ENCODE peak calls at places on chromosomes 2 and 18, in six cellular contexts. M, P, B, G, U and E are unnamed samples.

GRCh38 chr2:99141110-99142108 is at the start of gene C2orf15:
- DNase-seq in U (peak; percentile 95), P (peak; percentile 96), G (peak; percentile 74), M (peak; percentile 94), B (peak; percentile 88), E (peak; percentile 83)

GRCh38 chr2:105521176-105521575 is 122.3 kb upstream of the FHL2 start:
- DNase-seq in G (peak; percentile 15), P (no peak), U (peak; percentile 8), B (peak; percentile 49), M (no peak), E (peak; percentile 86)

GRCh38 chr2:204665244-204665643 is 120.0 kb downstream of the PARD3B start:
- DNase-seq in P (no peak), G (peak; percentile 60), U (no peak), M (no peak), B (peak; percentile 22), E (peak; percentile 6)

GRCh38 chr2:14079576-14079975 is 552.9 kb upstream of the LRATD1 start:
- DNase-seq in U (no peak), P (no peak), B (no peak), G (no peak), M (no peak), E (no peak)

GRCh38 chr2:19228720-19229119 is 129.7 kb downstream of the OSR1 start:
- DNase-seq in P (peak; percentile 52), G (no peak), M (peak; percentile 86), U (peak; percentile 31), B (no peak), E (no peak)

GRCh38 chr2:25381502-25381901 is 39.8 kb upstream of the DNMT3A start:
- DNase-seq in U (no peak), P (no peak), B (no peak), M (no peak), G (no peak), E (no peak)

GRCh38 chr18:12282436-12283039 is 25.5 kb upstream of the TUBB6 start:
- DNase-seq in G (peak; percentile 93), B (peak; percentile 92), M (no peak), P (no peak), U (no peak), E (peak; percentile 92)

GRCh38 chr2:196798980-196799379 is 503 bp downstream of the GTF3C3 start:
- DNase-seq in P (no peak), M (no peak), B (no peak), G (no peak), U (peak; percentile 1), E (no peak)

GRCh38 chr2:156845806-156846558 is 409.8 kb downstream of the GPD2 start:
- DNase-seq in G (peak; percentile 49), U (no peak), P (no peak), B (peak; percentile 41), M (no peak), E (peak; percentile 9)

GRCh38 chr2:161122772-161123530 is 37.3 kb upstream of the TANK start:
- DNase-seq in U (no peak), P (no peak), B (peak; percentile 90), G (peak; percentile 93), M (no peak), E (peak; percentile 20)

GRCh38 chr18:79493211-79493800 is 97.6 kb downstream of the NFATC1 start:
- DNase-seq in G (no peak), M (no peak), B (no peak), U (no peak), P (no peak), E (no peak)

GRCh38 chr2:64655873-64656272 is 2.2 kb upstream of the SERTAD2 start:
- DNase-seq in P (no peak), U (no peak), G (no peak), B (no peak), M (no peak), E (no peak)

GRCh38 chr18:13452851-13453524 is 234.4 kb downstream of the LDLRAD4 start:
- DNase-seq in U (no peak), G (no peak), B (no peak), M (peak; percentile 38), P (no peak), E (no peak)

GRCh38 chr2:98763209-98763951 is 32.4 kb upstream of the MGAT4A start:
- DNase-seq in M (no peak), U (no peak), B (no peak), G (no peak), P (no peak), E (no peak)

GRCh38 chr18:12766986-12767433 is 64.2 kb downstream of the PSMG2 start:
- DNase-seq in B (no peak), P (peak; percentile 81), U (peak; percentile 20), M (peak; percentile 93), G (no peak), E (peak; percentile 22)

GRCh38 chr2:121707344-121707919 is 29.2 kb downstream of the NIFK start:
- DNase-seq in G (no peak), M (no peak), P (no peak), U (no peak), B (no peak), E (peak; percentile 61)

GRCh38 chr2:136117391-136117841 is 533 bp downstream of the CXCR4 start:
- DNase-seq in G (peak; percentile 26), M (peak; percentile 47), B (peak; percentile 34), P (no peak), U (peak; percentile 61), E (no peak)

GRCh38 chr2:10305715-10306114 is 3.0 kb downstream of the HPCAL1 start:
- DNase-seq in U (no peak), G (no peak), M (peak; percentile 64), P (no peak), B (no peak), E (peak; percentile 61)

GRCh38 chr2:5590836-5591235 is 101.3 kb upstream of the SOX11 start:
- DNase-seq in B (no peak), P (no peak), U (no peak), G (no peak), M (no peak), E (no peak)

GRCh38 chr2:74548919-74549684 is 4.6 kb downstream of the LOXL3 start:
- DNase-seq in U (peak; percentile 49), G (peak; percentile 46), M (peak; percentile 90), B (peak; percentile 44), P (peak; percentile 87), E (no peak)

GRCh38 chr2:229731916-229732315 is 17.6 kb upstream of the DNER start:
- DNase-seq in P (no peak), U (no peak), M (no peak), B (peak; percentile 11), G (peak; percentile 17), E (no peak)

GRCh38 chr2:9103663-9104277 is 100.3 kb upstream of the MBOAT2 start:
- DNase-seq in M (no peak), B (no peak), P (no peak), U (no peak), G (no peak), E (peak; percentile 98)

GRCh38 chr2:235661136-235661535 is 167.3 kb downstream of the AGAP1 start:
- DNase-seq in P (no peak), B (no peak), U (no peak), M (no peak), G (no peak), E (no peak)

GRCh38 chr18:30093376-30093775 is 949.2 kb downstream of the DSC3 start:
- DNase-seq in U (no peak), M (no peak), B (no peak), P (no peak), G (peak; percentile 1), E (no peak)

DNA sequence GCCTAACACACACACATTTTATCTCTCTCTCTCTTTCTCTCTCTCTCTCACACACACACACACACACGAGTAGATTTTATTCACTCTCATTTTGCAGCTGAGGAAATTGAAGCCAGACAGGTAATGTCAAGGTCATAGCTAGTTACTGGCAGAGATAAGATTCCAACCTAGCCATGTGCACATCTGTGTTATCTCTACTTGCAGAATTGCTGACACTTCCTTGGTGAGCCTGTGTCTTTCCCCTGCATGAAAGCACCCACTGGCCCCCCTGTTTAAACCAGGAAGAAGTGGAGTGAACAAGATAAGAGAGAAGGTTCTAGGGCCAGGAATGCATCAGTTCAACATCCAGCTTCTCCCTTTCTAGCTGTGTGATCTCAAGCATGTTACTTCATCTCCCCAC is 423.7 kb downstream of the TXNL1 start:
- DNase-seq in B (no peak), P (no peak), U (no peak), M (no peak), G (no peak), E (no peak)
- H3K14ac ChIP-seq in B (no peak overlapping the region), P (no peak overlapping the region), U (no peak overlapping the region), M (no peak overlapping the region), G (no peak overlapping the region), E (no peak overlapping the region)

GRCh38 chr2:219119422-219120043 is 41.1 kb downstream of the NHEJ1 start:
- DNase-seq in G (peak; percentile 53), M (peak; percentile 61), P (peak; percentile 79), U (peak; percentile 59), B (peak; percentile 60), E (peak; percentile 46)
- H3K14ac ChIP-seq in G (no peak overlapping the region), M (no peak overlapping the region), P (no peak overlapping the region), U (no peak overlapping the region), B (no peak overlapping the region), E (no peak overlapping the region)

GRCh38 chr2:437772-438393 is 150.0 kb upstream of the ALKAL2 start:
- DNase-seq in G (no peak), M (peak; percentile 24), B (no peak), U (no peak), P (peak; percentile 41), E (peak; percentile 38)
- H3K14ac ChIP-seq in G (no peak overlapping the region), M (no peak overlapping the region), B (no peak overlapping the region), U (no peak overlapping the region), P (no peak overlapping the region), E (no peak overlapping the region)

DNA sequence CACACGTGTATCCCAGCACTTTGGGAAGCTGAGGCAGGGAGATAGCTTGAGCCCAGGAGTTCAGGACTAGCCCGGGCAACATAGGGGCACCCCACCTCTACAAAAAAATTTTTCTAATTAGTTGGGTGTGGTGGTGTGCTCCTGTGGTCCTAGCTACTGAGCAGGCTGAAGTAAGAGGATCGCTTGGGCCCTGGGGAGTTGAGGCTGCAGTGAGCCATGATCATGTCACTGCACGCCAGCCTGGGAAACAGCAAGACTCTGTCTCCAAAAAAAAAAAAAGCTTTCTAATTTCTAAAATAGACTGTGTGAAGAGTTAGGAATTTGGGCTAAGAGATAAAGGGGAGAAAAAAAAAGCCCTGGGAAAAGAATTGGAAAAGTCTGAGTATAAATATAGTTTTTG is 51.9 kb upstream of the NAB1 start:
- DNase-seq in B (no peak), M (no peak), U (no peak), P (no peak), G (no peak), E (no peak)
- H3K14ac ChIP-seq in B (no peak overlapping the region), M (no peak overlapping the region), U (no peak overlapping the region), P (no peak overlapping the region), G (no peak overlapping the region), E (no peak overlapping the region)

GRCh38 chr2:149187061-149187460 is 143.3 kb upstream of the LYPD6 start:
- DNase-seq in M (no peak), B (no peak), P (no peak), U (no peak), G (no peak), E (no peak)
- H3K14ac ChIP-seq in M (no peak overlapping the region), B (no peak overlapping the region), P (no peak overlapping the region), U (no peak overlapping the region), G (no peak overlapping the region), E (no peak overlapping the region)

GRCh38 chr2:45285791-45286390 is 276.6 kb upstream of the SIX2 start:
- DNase-seq in P (no peak), M (no peak), G (peak; percentile 28), U (no peak), B (no peak), E (peak; percentile 71)
- H3K14ac ChIP-seq in P (no peak overlapping the region), M (no peak overlapping the region), G (no peak overlapping the region), U (no peak overlapping the region), B (no peak overlapping the region), E (no peak overlapping the region)

DNA sequence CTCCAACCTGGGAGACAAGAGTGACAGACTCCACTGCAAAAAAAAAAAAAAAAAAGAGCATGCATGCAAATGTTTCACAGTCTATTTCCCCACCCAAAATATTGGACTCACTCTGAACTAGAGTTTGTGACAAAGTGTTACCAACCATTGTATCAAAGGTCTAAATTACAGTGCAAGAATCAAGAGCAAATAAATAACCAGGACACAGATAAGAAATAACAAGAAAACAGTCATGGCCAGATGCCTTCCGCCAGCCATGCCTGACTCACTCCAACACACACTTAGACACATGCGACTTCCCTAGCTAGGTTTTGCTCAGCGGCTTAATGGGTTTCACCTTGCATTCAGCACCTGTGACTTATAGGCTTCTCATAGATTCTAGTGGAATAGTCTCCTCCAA is 62.8 kb downstream of the CYB5A start:
- DNase-seq in U (no peak), M (no peak), P (no peak), B (no peak), G (no peak), E (no peak)
- H3K14ac ChIP-seq in U (no peak overlapping the region), M (no peak overlapping the region), P (no peak overlapping the region), B (no peak overlapping the region), G (no peak overlapping the region), E (no peak overlapping the region)